ENCODE peak calls at places on chromosomes 2 and 18, in seven cellular contexts. H is OCI-LY7, P is dorsolateral prefrontal cortex, K is A549, A is lung, C is upper lobe of right lung, G is GM23338. X is an unnamed sample.

GRCh38 chr2:121185571-121186074 is 99.4 kb downstream of the TFCP2L1 start:
- DNase-seq in H (no peak), P (no peak), K (no peak), A (no peak), C (no peak), G (no peak), X (no peak)

GRCh38 chr2:152504618-152505017 is 169.6 kb downstream of the FMNL2 start:
- DNase-seq in H (no peak), P (no peak), K (peak; percentile 63), A (no peak), C (no peak), G (no peak), X (no peak)

GRCh38 chr2:121071058-121071504 is 213.9 kb downstream of the TFCP2L1 start:
- DNase-seq in H (peak; percentile 51), P (peak; percentile 61), K (peak; percentile 53), A (peak; percentile 68), C (peak; percentile 79), G (peak; percentile 87), X (no peak)

GRCh38 chr2:18413794-18414396 is 146.6 kb downstream of the RDH14 start:
- DNase-seq in H (no peak), P (no peak), K (peak; percentile 69), A (peak; percentile 43), C (no peak), G (no peak), X (no peak)

GRCh38 chr2:159052157-159052561 is 83.7 kb downstream of the TANC1 start:
- DNase-seq in H (no peak), P (no peak), K (no peak), A (no peak), C (no peak), G (no peak), X (no peak)

GRCh38 chr2:46270384-46270783 is 26.8 kb upstream of the EPAS1 start:
- DNase-seq in H (no peak), P (no peak), K (no peak), A (no peak), C (no peak), G (no peak), X (no peak)

GRCh38 chr2:203683421-203683820 is 23.0 kb upstream of the CD28 start:
- DNase-seq in H (no peak), P (no peak), K (no peak), A (no peak), C (no peak), G (no peak), X (no peak)

GRCh38 chr2:236535024-236535423 is 34.6 kb upstream of the ACKR3 start:
- DNase-seq in H (no peak), P (no peak), K (no peak), A (no peak), C (no peak), G (no peak), X (no peak)

GRCh38 chr18:8706981-8707940 is 1.9 kb downstream of the MTCL1 start:
- DNase-seq in H (peak; percentile 89), P (peak; percentile 58), K (peak; percentile 82), A (peak; percentile 53), C (peak; percentile 76), G (peak; percentile 82), X (no peak)

GRCh38 chr2:128424806-128425205 is 106.1 kb upstream of the HS6ST1 start:
- DNase-seq in H (no peak), P (no peak), K (no peak), A (no peak), C (peak; percentile 43), G (no peak), X (no peak)

GRCh38 chr2:64819774-64820688 is 166.3 kb upstream of the SERTAD2 start:
- DNase-seq in H (peak; percentile 51), P (no peak), K (no peak), A (no peak), C (no peak), G (no peak), X (no peak)

GRCh38 chr2:100718065-100718570 is 101.8 kb upstream of the NPAS2 start:
- DNase-seq in H (no peak), P (no peak), K (no peak), A (no peak), C (no peak), G (no peak), X (no peak)

GRCh38 chr2:180122874-180123273 is 115.8 kb upstream of the CWC22 start:
- DNase-seq in H (no peak), P (no peak), K (peak; percentile 13), A (no peak), C (no peak), G (no peak), X (no peak)

GRCh38 chr2:172571245-172571644 is 15.4 kb downstream of the PDK1 start:
- DNase-seq in H (no peak), P (no peak), K (no peak), A (no peak), C (no peak), G (no peak), X (no peak)

GRCh38 chr2:164642268-164642667 is 21.0 kb upstream of the GRB14 start:
- DNase-seq in H (no peak), P (no peak), K (no peak), A (no peak), C (no peak), G (no peak), X (no peak)

GRCh38 chr2:138877421-138877820 is 97.2 kb upstream of the NXPH2 start:
- DNase-seq in H (no peak), P (no peak), K (no peak), A (no peak), C (no peak), G (no peak), X (no peak)

GRCh38 chr2:143762176-143762928 is 633.1 kb downstream of the ARHGAP15 start:
- DNase-seq in H (no peak), P (no peak), K (no peak), A (no peak), C (no peak), G (peak; percentile 86), X (no peak)

GRCh38 chr2:160257015-160257741 is 57.1 kb upstream of the ITGB6 start:
- DNase-seq in H (no peak), P (no peak), K (peak; percentile 57), A (no peak), C (no peak), G (no peak), X (no peak)

GRCh38 chr2:216838146-216838545 is 21.7 kb downstream of the TNP1 start:
- DNase-seq in H (no peak), P (no peak), K (no peak), A (no peak), C (no peak), G (no peak), X (no peak)

GRCh38 chr2:109254174-109254904 is 125.3 kb downstream of the SH3RF3 start:
- DNase-seq in H (peak; percentile 14), P (no peak), K (no peak), A (no peak), C (peak; percentile 59), G (no peak), X (no peak)

GRCh38 chr2:189178007-189178406 is 1.6 kb downstream of the COL5A2 start:
- DNase-seq in H (no peak), P (no peak), K (peak; percentile 32), A (no peak), C (no peak), G (no peak), X (no peak)

GRCh38 chr2:218228366-218229092 is 11.5 kb downstream of the ARPC2 start:
- DNase-seq in H (no peak), P (no peak), K (peak; percentile 20), A (no peak), C (no peak), G (no peak), X (no peak)

GRCh38 chr2:62192811-62193210 is 3.1 kb upstream of the B3GNT2 start:
- DNase-seq in H (no peak), P (no peak), K (no peak), A (no peak), C (no peak), G (no peak), X (no peak)

GRCh38 chr2:168136392-168136977 is 110.9 kb downstream of the STK39 start:
- DNase-seq in H (peak; percentile 53), P (no peak), K (peak; percentile 52), A (no peak), C (no peak), G (peak; percentile 59), X (no peak)
- TF ChIP-seq CTCF in H (peak; percentile 80), P (peak; percentile 74), K (peak; percentile 50), A (peak; percentile 36), C (peak; percentile 59), G (peak; percentile 47), X (peak; percentile 40)

GRCh38 chr18:47174545-47175116 is 1.5 kb downstream of the IER3IP1 start:
- DNase-seq in H (no peak), P (no peak), K (peak; percentile 10), A (no peak), C (no peak), G (peak; percentile 19), X (no peak)
- H3K27ac ChIP-seq in H (no peak overlapping the region), P (no peak overlapping the region), K (peak overlapping the region; percentile 98), A (no peak overlapping the region), C (no peak overlapping the region), G (no peak overlapping the region), X (no peak overlapping the region)

DNA sequence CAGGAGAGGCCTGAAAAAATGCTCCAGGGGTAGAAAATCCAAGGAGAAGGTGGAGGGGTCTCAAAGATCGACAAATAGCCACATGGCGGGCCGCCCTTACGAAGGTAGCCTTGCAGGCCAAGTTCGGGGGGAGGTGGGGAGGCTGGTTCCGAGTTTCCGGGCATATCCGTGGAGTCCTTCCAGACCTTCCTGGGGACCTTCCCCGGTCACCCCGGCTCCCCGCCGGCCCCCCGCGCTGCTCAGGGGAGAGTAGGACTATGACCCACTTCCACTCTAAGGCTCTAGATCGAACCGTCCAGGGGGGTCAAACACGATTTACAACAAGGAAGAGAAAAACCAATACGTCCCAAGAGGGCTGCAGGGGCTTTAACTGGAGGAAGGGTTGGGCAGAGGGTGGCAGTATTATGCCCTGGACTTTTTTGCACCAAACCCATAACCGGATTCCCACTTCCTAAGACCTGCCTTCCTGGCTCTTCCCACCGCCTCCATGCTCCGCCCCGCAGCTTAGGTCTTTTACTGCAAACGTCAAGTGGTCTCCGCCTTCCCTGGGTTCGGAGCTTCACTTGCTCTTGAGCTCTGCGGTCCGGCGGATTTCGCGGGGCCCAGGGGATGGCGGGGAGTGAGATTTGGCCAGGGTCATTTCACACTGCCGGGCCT is 789 bp upstream of the LYPD6 start:
- DNase-seq in H (no peak), P (peak; percentile 27), K (peak; percentile 73), A (peak; percentile 40), C (peak; percentile 65), G (peak; percentile 87), X (no peak)
- H3K4me3 ChIP-seq in H (no peak overlapping the region), P (peak overlapping the region; percentile 81), K (peak overlapping the region; percentile 55), A (peak overlapping the region; percentile 44), C (peak overlapping the region; percentile 59), G (peak overlapping the region; percentile 94), X (peak overlapping the region; percentile 78)

DNA sequence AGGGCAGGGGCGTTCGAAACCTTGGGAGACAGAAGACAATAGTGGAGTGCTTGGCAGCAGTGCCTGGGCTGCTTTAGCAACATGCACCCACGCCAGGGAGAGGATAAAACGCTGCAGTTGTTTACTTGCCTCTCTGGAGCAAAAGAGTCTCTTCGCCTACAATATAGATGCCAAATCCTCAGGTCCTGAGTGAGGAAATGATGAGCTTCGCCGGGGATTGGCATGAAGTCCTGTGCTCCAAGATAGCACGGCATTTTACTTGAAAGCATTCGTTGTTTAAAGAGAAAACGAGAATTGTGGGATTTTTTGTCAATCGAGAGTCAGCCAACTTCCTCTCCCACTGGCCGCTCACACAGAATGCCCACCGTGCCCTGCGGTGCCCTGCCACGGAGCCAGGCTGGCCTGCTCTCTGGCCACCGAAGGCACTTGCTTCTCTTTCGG is 152.4 kb upstream of the POU3F3 start:
- DNase-seq in H (no peak), P (peak; percentile 40), K (no peak), A (no peak), C (no peak), G (no peak), X (no peak)
- TF ChIP-seq CTCF in H (no peak), P (no peak), K (no peak), A (no peak), C (no peak), G (no peak), X (no peak)

X was measured in thoracic aorta.